ENCODE peak calls at places on chromosomes 16 and 17, in nine cellular contexts. B is NCI-H460; H is AG10803; R is posterior cingulate gyrus; O is stimulated activated CD8-positive, alpha-beta memory T cell treated with anti-CD3 and anti-CD28 coated beads, Interleukin-4, amount 100 ng/mL, for 24 hours; T is T1000; C is RWPE1; X is activated T-helper 1 cell treated with anti-CD3 and anti-CD28 coated beads, Interleukin-2, amount 50 U/mL, for 16 hours; N is small intestine. A is an unnamed sample.

GRCh38 chr17:48241770-48242497 is 134.4 kb downstream of the SNX11 start:
- DNase-seq in T (no peak), R (no peak), X (no peak), H (no peak), O (no peak), B (no peak), C (no peak), N (no peak), A (no peak)

GRCh38 chr17:72563952-72564351 is 443.1 kb downstream of the SOX9 start:
- DNase-seq in C (no peak), R (no peak), O (no peak), T (no peak), B (no peak), N (no peak), X (no peak), H (no peak), A (no peak)

GRCh38 chr16:56830669-56831068 is 34.3 kb upstream of the SLC12A3 start:
- DNase-seq in N (no peak), X (no peak), R (no peak), O (no peak), C (no peak), T (no peak), B (no peak), H (peak; percentile 73), A (no peak)

GRCh38 chr17:68491864-68492263 is 20.4 kb upstream of the PRKAR1A start:
- DNase-seq in O (no peak), H (no peak), C (no peak), T (no peak), B (no peak), X (no peak), R (no peak), N (peak; percentile 21), A (no peak)

GRCh38 chr16:12293017-12293618 is 316.6 kb downstream of the SNX29 start:
- DNase-seq in C (no peak), R (no peak), T (no peak), H (no peak), B (no peak), O (no peak), X (no peak), N (no peak), A (no peak)

GRCh38 chr16:88570691-88571092 is 489 bp downstream of the ZC3H18 start:
- DNase-seq in T (no peak), N (peak; percentile 74), X (no peak), R (peak; percentile 24), C (peak; percentile 18), B (no peak), O (peak; percentile 16), H (no peak), A (no peak)

GRCh38 chr17:75261336-75262111 is at the start of the genes GGA3 and MRPS7:
- DNase-seq in X (peak; percentile 91), H (peak; percentile 91), T (peak; percentile 98), N (peak; percentile 95), R (peak; percentile 96), O (peak; percentile 90), B (peak; percentile 93), C (peak; percentile 96), A (peak; percentile 93)

GRCh38 chr17:81386646-81387234 is 8.5 kb upstream of the BAHCC1 start:
- DNase-seq in H (peak; percentile 20), B (no peak), O (no peak), T (no peak), X (no peak), C (no peak), R (peak; percentile 63), N (no peak), A (no peak)

GRCh38 chr16:4384497-4384896 is 12.8 kb downstream of the VASN start:
- DNase-seq in H (peak; percentile 84), R (no peak), N (no peak), X (no peak), C (no peak), T (no peak), B (no peak), O (no peak), A (peak; percentile 35)

GRCh38 chr16:80792031-80792430 is 12.4 kb downstream of the CDYL2 start:
- DNase-seq in X (no peak), T (no peak), R (no peak), H (no peak), B (no peak), O (no peak), N (no peak), C (no peak), A (no peak)

GRCh38 chr17:18258356-18259038 is at the start of gene FLII:
- DNase-seq in R (peak; percentile 50), B (peak; percentile 30), T (peak; percentile 59), C (peak; percentile 56), O (peak; percentile 46), N (peak; percentile 72), X (peak; percentile 21), H (peak; percentile 46), A (no peak)

GRCh38 chr17:76461765-76462555 is 5.4 kb upstream of the AANAT start:
- DNase-seq in B (no peak), T (no peak), R (no peak), H (peak; percentile 49), N (no peak), O (no peak), C (no peak), X (no peak), A (no peak)

GRCh38 chr17:50976951-50977472 is 110.9 kb upstream of the TOB1 start:
- DNase-seq in B (no peak), H (no peak), T (no peak), N (no peak), X (no peak), C (no peak), R (no peak), O (no peak), A (no peak)